ENCODE peak calls at places on chromosome 3, in six cellular contexts. I, T, D, O, Q and G are unnamed samples. For H3K27me3, the result is how much of the 10 kb centered on the place peaks cover.

GRCh38 chr3:189260556-189261493 is 89.1 kb downstream of the TPRG1 start:
- DNase-seq in Q (no peak), T (no peak), D (peak), I (peak), O (peak), G (no peak)

GRCh38 chr3:187591051-187591450 is 79.1 kb downstream of the SST start:
- DNase-seq in Q (no peak), T (no peak), I (no peak), D (no peak), O (no peak), G (no peak)

GRCh38 chr3:27080126-27080525 is 289.1 kb downstream of the NEK10 start:
- DNase-seq in I (peak), O (no peak), T (no peak), D (no peak), Q (no peak), G (no peak)

GRCh38 chr3:141477224-141477623 is 9.6 kb upstream of the RASA2 start:
- DNase-seq in D (no peak), Q (no peak), O (no peak), I (peak), T (peak), G (no peak)

GRCh38 chr3:99951701-99952100 is 134.0 kb downstream of the CMSS1 start:
- DNase-seq in T (peak), D (no peak), I (peak), O (no peak), Q (no peak), G (no peak)

GRCh38 chr3:142997330-142997729 is 4.0 kb upstream of the U2SURP start:
- DNase-seq in I (peak), T (no peak), O (no peak), D (no peak), Q (no peak), G (no peak)

GRCh38 chr3:159824341-159824740 is 164.3 kb upstream of the IL12A start:
- DNase-seq in T (peak), Q (peak), O (no peak), I (peak), D (no peak), G (no peak)

GRCh38 chr3:188061133-188061532 is 92.8 kb upstream of the LPP start:
- DNase-seq in I (peak), T (peak), Q (no peak), O (no peak), D (no peak), G (no peak)

GRCh38 chr3:71247221-71247947 is 336.1 kb downstream of the FOXP1 start:
- DNase-seq in T (peak), O (no peak), I (peak), Q (no peak), D (no peak), G (no peak)

GRCh38 chr3:153977148-153977547 is 144.0 kb upstream of the ARHGEF26 start:
- DNase-seq in I (peak), Q (no peak), T (no peak), O (peak), D (no peak), G (no peak)

GRCh38 chr3:127448161-127448561 is 142.4 kb downstream of the TPRA1 start:
- DNase-seq in T (no peak), I (no peak), Q (no peak), D (no peak), O (peak), G (no peak)

GRCh38 chr3:141093397-141093796 is 42.2 kb downstream of the SPSB4 start:
- DNase-seq in D (peak), I (peak), Q (no peak), T (no peak), O (no peak), G (no peak)

DNA sequence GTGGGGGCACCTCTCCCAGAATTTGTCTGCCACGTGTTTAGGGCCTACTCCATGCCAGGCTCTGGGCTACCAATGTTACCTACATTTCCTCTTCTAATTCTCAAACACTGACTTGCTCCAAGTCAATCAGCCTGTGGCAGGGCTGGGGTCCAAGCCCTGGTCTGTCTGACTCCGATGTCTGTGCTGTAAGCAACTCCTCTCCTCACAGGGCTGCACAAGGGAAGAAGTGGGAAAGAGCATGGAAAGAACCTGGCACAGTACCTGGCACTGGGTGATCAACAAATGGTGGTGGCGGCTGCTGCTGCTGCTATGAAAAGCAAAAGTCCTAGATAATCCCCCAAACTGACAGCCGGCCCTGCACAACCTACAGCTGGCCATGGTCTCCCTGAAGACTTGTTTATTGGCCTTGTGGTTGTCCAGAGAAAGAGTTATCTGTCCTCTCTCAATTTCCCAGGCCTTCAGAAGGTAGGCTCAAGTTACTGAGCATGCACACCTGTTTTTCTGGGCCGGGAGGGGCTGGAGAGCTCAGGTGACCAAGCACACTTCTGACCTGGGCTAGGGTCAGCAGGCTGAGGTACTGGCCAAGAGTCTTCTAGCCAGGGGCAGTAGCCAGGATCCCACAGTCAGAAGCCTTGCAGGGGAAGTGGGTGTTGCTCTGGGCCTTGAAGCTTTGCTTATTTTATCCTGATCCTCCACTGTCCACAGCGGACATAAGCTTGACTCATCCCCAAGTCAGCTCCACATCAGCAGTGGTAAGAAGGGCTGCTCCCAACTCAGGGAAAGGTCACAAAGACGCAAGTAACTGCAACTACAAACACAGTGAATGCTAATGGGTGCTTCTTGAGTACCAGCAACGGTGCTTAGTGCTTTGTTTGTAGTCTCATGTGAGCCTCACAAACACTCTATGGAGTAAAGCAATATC is 35.3 kb upstream of the KY start:
- DNase-seq in D (no peak), Q (no peak), O (no peak), I (peak), T (peak), G (no peak)
- H3K27me3 ChIP-seq in D (under half), Q (under half), O (under half), I (under half), T (under half), G (under half)

GRCh38 chr3:62371032-62371734 is 2.2 kb downstream of the FEZF2 start:
- DNase-seq in Q (no peak), I (no peak), D (no peak), T (no peak), O (no peak), G (no peak)

GRCh38 chr3:62370112-62371031 is 3.0 kb downstream of the FEZF2 start:
- DNase-seq in Q (no peak), D (no peak), O (no peak), I (no peak), T (no peak), G (no peak)

GRCh38 chr3:62369476-62369743 is 3.9 kb downstream of the FEZF2 start:
- DNase-seq in Q (no peak), I (no peak), O (no peak), T (no peak), D (no peak), G (no peak)

GRCh38 chr3:62367735-62368704 is 5.3 kb downstream of the FEZF2 start:
- DNase-seq in D (no peak), T (no peak), I (no peak), O (no peak), Q (no peak), G (no peak)

GRCh38 chr3:62368705-62369475 is 4.5 kb downstream of the FEZF2 start:
- DNase-seq in O (no peak), T (no peak), I (no peak), D (no peak), Q (no peak), G (no peak)
- H3K27me3 ChIP-seq in O (half or more), T (half or more), I (half or more), D (under half), Q (half or more), G (under half)

GRCh38 chr3:147389265-147390175 is 16.8 kb downstream of the ZIC4 start:
- DNase-seq in T (no peak), D (no peak), O (no peak), Q (no peak), I (no peak), G (no peak)
- H3K27me3 ChIP-seq in T (half or more), D (under half), O (half or more), Q (under half), I (half or more), G (under half)

GRCh38 chr3:50134367-50134766 is 20.8 kb upstream of the SEMA3F start:
- DNase-seq in I (no peak), Q (no peak), O (no peak), T (no peak), D (no peak), G (no peak)
- H3K27me3 ChIP-seq in I (under half), Q (under half), O (under half), T (under half), D (under half), G (under half)

DNA sequence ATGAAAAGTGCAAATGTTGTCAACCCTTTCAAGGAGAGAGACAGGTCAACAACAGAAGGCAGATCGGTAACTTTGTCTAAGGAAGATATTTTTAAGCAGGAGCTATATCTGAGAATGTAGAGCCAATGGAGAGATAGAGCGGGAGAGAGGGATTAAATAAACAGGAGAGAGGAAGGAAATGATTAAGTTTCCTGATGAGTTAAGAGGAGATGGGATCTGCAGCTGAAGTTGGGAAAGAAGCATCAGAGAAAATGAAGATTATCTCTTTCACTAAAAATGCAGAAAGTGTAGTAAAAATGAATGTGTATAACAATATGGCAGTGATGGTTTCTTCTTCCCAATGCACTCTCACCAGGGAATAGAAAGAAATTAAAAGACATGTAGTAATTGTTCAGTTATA is 264.8 kb downstream of the ZIC4 start:
- DNase-seq in Q (no peak), D (no peak), T (no peak), I (no peak), O (no peak), G (no peak)
- H3K27me3 ChIP-seq in Q (under half), D (under half), T (under half), I (under half), O (under half), G (under half)

GRCh38 chr3:194537732-194538247 is 51.0 kb upstream of the ATP13A3 start:
- DNase-seq in I (peak), Q (peak), O (no peak), D (peak), T (peak), G (no peak)

GRCh38 chr3:194536883-194537637 is 50.3 kb upstream of the ATP13A3 start:
- DNase-seq in Q (no peak), T (peak), O (peak), D (peak), I (peak), G (no peak)

GRCh38 chr3:194541483-194541882 is 54.7 kb upstream of the ATP13A3 start:
- DNase-seq in T (no peak), Q (no peak), I (no peak), O (no peak), D (no peak), G (peak)

GRCh38 chr3:194540268-194540937 is 53.6 kb upstream of the ATP13A3 start:
- DNase-seq in D (peak), T (peak), Q (no peak), O (peak), I (no peak), G (no peak)

GRCh38 chr3:194539498-194539897 is 52.7 kb upstream of the ATP13A3 start:
- DNase-seq in Q (no peak), D (no peak), O (no peak), I (no peak), T (no peak), G (no peak)
- H3K27me3 ChIP-seq in Q (under half), D (under half), O (under half), I (under half), T (under half), G (under half)

GRCh38 chr3:169133178-169134161 is 530.0 kb downstream of the MECOM start:
- DNase-seq in T (peak), D (no peak), I (no peak), O (no peak), Q (no peak), G (no peak)
- H3K27me3 ChIP-seq in T (under half), D (under half), I (under half), O (under half), Q (under half), G (under half)

DNA sequence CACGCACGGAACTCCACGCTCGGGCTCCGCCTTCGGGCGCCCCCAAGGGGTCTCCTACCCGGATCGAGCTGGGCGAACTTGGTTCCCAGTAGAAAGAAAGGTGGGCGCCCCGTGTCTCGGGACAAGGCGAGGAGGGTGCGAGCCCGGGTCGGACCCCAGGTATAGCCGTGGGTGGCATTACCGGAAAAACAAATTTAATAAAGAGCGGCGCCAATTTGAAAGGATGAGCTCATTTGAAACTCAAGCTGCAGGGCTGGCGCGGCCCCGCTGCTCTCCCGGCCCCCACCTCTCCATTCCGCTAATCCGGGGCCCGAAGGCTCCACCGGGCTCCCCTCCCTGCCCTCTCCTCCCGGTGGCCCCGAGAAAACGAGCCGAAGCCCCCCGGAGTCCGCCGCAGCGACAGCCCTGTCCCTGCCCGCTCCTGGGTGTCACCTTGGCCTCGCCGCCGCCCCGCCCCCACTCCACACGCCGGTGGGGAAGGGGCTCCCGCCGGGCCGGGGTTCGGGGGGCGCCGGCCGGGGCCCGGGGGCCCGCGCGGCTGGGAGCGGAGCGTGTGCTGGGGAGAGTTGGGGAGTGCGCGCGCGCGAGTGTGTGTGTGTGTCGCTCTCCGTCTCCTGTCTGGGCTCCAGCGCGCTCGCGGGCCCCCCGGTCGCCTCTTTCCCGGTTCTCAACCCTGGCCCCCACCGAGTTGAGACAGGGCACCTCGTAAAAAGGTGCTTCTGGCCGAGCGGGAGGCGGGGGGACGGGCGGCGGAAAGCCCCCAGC is 1.4 kb downstream of the IGF2BP2 start:
- DNase-seq in O (peak), T (peak), D (peak), I (peak), Q (no peak), G (no peak)
- H3K27me3 ChIP-seq in O (under half), T (under half), D (under half), I (under half), Q (under half), G (under half)

GRCh38 chr3:9111349-9112265 is 137.8 kb downstream of the SRGAP3 start:
- DNase-seq in O (no peak), Q (no peak), T (peak), D (peak), I (peak), G (no peak)
- H3K27me3 ChIP-seq in O (under half), Q (under half), T (under half), D (under half), I (under half), G (under half)

DNA sequence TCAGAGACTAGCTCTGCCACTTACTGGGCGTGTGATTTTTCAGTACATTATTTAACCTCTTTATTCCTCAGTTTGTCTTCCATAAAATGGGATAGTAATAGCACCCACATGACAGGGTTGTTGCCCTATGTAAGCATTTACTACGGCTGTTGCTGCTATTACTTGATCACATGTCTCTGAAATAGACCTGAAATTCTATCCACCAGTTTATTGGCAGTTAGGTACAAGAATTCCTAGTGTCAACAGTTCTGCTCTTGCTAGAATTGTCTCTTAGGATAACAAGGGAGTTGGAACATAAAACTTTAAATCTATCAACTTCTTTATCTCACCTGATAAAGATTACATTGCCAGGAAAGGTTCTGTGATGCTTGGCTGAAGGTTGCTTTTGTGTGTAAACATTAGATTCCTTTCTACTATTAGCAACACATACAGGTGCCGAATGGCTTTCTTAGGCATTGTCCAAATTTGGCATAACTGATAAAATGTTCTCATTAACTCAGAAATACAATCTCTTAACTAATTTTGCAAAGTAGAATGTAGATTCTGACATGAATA is 38.7 kb downstream of the ATP13A4 start:
- DNase-seq in I (no peak), Q (no peak), T (no peak), D (no peak), O (no peak), G (no peak)
- H3K27me3 ChIP-seq in I (under half), Q (under half), T (under half), D (under half), O (under half), G (under half)